ENCODE peak calls at places on chromosomes 16 and 17, in seven cellular contexts. Y is RWPE1; L is stimulated activated CD4-positive, alpha-beta T cell treated with anti-CD3 and anti-CD28 coated beads, Interleukin-1b, Interleukin-23, amount 100 ng/mL, for 24 hours; X is aorta; J is upper lobe of left lung; A is Jurkat, Clone E6-1; O is amygdala. T is an unnamed sample.

GRCh38 chr17:43329183-43329582 is 69.6 kb upstream of the ARL4D start:
- DNase-seq in Y (no peak), J (no peak), O (no peak), L (no peak), X (no peak), A (no peak), T (no peak)

GRCh38 chr16:2159052-2159838 is 3.7 kb downstream of the TRAF7 start:
- DNase-seq in L (no peak), Y (no peak), A (no peak), X (peak), O (peak), J (peak), T (no peak)

GRCh38 chr17:10032142-10032541 is 127.1 kb upstream of the RCVRN start:
- DNase-seq in A (no peak), O (no peak), L (no peak), X (no peak), J (no peak), Y (no peak), T (no peak)

GRCh38 chr17:77374170-77374936 is 233.6 kb downstream of the SEC14L1 start:
- DNase-seq in O (peak), J (peak), X (peak), A (peak), L (no peak), Y (no peak), T (peak)

GRCh38 chr16:52439171-52439701 is 107.7 kb downstream of the TOX3 start:
- DNase-seq in O (no peak), A (no peak), Y (no peak), J (peak), L (no peak), X (no peak), T (no peak)

GRCh38 chr17:78185981-78186688 is 717 bp downstream of the TK1 start:
- DNase-seq in X (no peak), L (no peak), A (no peak), Y (no peak), J (no peak), O (no peak), T (peak)

GRCh38 chr16:4273858-4274291 is 1.1 kb upstream of the TFAP4 start:
- DNase-seq in Y (peak), O (no peak), X (peak), A (no peak), J (peak), L (no peak), T (peak)

GRCh38 chr16:12191102-12191501 is 214.6 kb downstream of the SNX29 start:
- DNase-seq in Y (no peak), J (no peak), A (no peak), L (no peak), O (no peak), X (no peak), T (no peak)

GRCh38 chr16:26951950-26952349 is 114.8 kb upstream of the C16orf82 start:
- DNase-seq in X (no peak), Y (no peak), O (no peak), J (peak), L (no peak), A (no peak), T (no peak)

GRCh38 chr16:73031155-73031866 is 16.6 kb downstream of the ZFHX3 start:
- DNase-seq in L (no peak), X (no peak), Y (no peak), J (no peak), A (no peak), O (no peak), T (no peak)

GRCh38 chr17:81254955-81255717 is 16.0 kb downstream of the NDUFAF8 start:
- DNase-seq in A (no peak), L (no peak), Y (peak), X (peak), J (peak), O (peak), T (no peak)

GRCh38 chr17:74677558-74678466 is 34.9 kb downstream of the CD300LF start:
- DNase-seq in Y (no peak), O (no peak), J (no peak), L (no peak), A (no peak), X (no peak), T (no peak)

GRCh38 chr17:75260679-75261335 is 599 bp downstream of the GGA3 start:
- DNase-seq in A (no peak), Y (no peak), L (no peak), X (no peak), J (no peak), O (no peak), T (peak)

GRCh38 chr16:83549836-83550569 is 257.8 kb upstream of the HSBP1 start:
- DNase-seq in X (no peak), O (no peak), A (no peak), J (no peak), L (no peak), Y (no peak), T (no peak)

GRCh38 chr16:29806641-29807425 is 504 bp downstream of the MAZ start:
- DNase-seq in Y (peak), O (peak), L (no peak), X (no peak), J (peak), A (peak), T (peak)

GRCh38 chr16:84055801-84056634 is 13.4 kb upstream of the SLC38A8 start:
- DNase-seq in O (no peak), L (no peak), X (no peak), J (no peak), A (no peak), Y (no peak), T (no peak)

GRCh38 chr16:19223235-19223847 is 55.3 kb downstream of the SYT17 start:
- DNase-seq in X (no peak), O (no peak), Y (no peak), L (no peak), J (no peak), A (peak), T (peak)

GRCh38 chr16:84700518-84701277 is 898 bp downstream of the USP10 start:
- DNase-seq in J (no peak), L (peak), X (no peak), Y (peak), A (peak), O (peak), T (peak)

GRCh38 chr17:1997146-1997586 is 28.0 kb downstream of the RTN4RL1 start:
- DNase-seq in X (no peak), A (no peak), J (no peak), Y (no peak), O (no peak), L (no peak), T (no peak)

GRCh38 chr17:19546289-19547065 is 12.8 kb downstream of the SLC47A1 start:
- DNase-seq in L (no peak), Y (no peak), O (peak), X (peak), J (no peak), A (no peak), T (peak)

GRCh38 chr17:307741-308507 is 44.7 kb downstream of the RPH3AL start:
- DNase-seq in O (no peak), A (no peak), L (no peak), J (no peak), Y (no peak), X (peak), T (no peak)

GRCh38 chr17:69084911-69085310 is 24.2 kb upstream of the ABCA9 start:
- DNase-seq in L (no peak), J (peak), A (peak), X (no peak), O (no peak), Y (peak), T (peak)

GRCh38 chr17:62119373-62119772 is 54.3 kb upstream of the MED13 start:
- DNase-seq in L (no peak), O (no peak), X (no peak), Y (no peak), J (no peak), A (no peak), T (no peak)

GRCh38 chr17:49872776-49873377 is 25.0 kb upstream of the TAC4 start:
- DNase-seq in L (no peak), X (no peak), A (peak), O (no peak), Y (no peak), J (no peak), T (no peak)

GRCh38 chr17:58321571-58322525 is 6.7 kb downstream of the TSPOAP1 start:
- DNase-seq in X (peak), L (no peak), Y (no peak), J (peak), A (no peak), O (no peak), T (no peak)

GRCh38 chr17:73224663-73225305 is 31.9 kb downstream of the COG1 start:
- DNase-seq in O (no peak), J (no peak), A (no peak), L (no peak), X (no peak), Y (no peak), T (no peak)

GRCh38 chr16:88681709-88682451 is 4.4 kb downstream of the SNAI3 start:
- DNase-seq in A (peak), Y (no peak), J (no peak), L (no peak), O (peak), X (peak), T (peak)

GRCh38 chr17:45841883-45842525 is 2.7 kb upstream of the SPPL2C start:
- DNase-seq in O (no peak), L (no peak), Y (peak), J (no peak), A (no peak), X (no peak), T (no peak)

GRCh38 chr17:31425646-31426045 is 34.2 kb downstream of the RAB11FIP4 start:
- DNase-seq in X (peak), Y (no peak), J (peak), L (no peak), O (peak), A (no peak), T (no peak)

GRCh38 chr17:27207073-27207511 is 86.8 kb upstream of the WSB1 start:
- DNase-seq in L (no peak), X (no peak), J (no peak), A (no peak), Y (peak), O (no peak), T (no peak)

GRCh38 chr17:37610971-37611370 is 1.8 kb upstream of the SYNRG start:
- DNase-seq in A (no peak), Y (no peak), O (no peak), J (no peak), L (no peak), X (no peak), T (peak)

GRCh38 chr17:31469959-31470358 is 78.5 kb downstream of the RAB11FIP4 start:
- DNase-seq in X (no peak), O (no peak), Y (no peak), A (peak), L (no peak), J (no peak), T (no peak)

GRCh38 chr17:63774141-63774981 is at the start of gene DDX42:
- DNase-seq in X (peak), Y (peak), O (peak), L (peak), A (peak), J (peak), T (no peak)

GRCh38 chr16:78183437-78183836 is 84.0 kb downstream of the WWOX start:
- DNase-seq in X (no peak), J (no peak), O (no peak), Y (no peak), A (no peak), L (no peak), T (no peak)

GRCh38 chr17:2331303-2331702 is 5.0 kb downstream of the TSR1 start:
- DNase-seq in O (no peak), X (no peak), L (no peak), A (no peak), Y (no peak), J (no peak), T (peak)